ENCODE peak calls at places on chromosomes 5 and 9, in five cellular contexts. A is brain microvascular endothelial cell, X is psoas muscle, C is tibial artery, Y is uterus. U is an unnamed sample.

GRCh38 chr5:80125962-80126480 is 90.9 kb downstream of the THBS4 start:
- DNase-seq in A (peak), X (no peak), C (no peak), Y (no peak), U (no peak)

GRCh38 chr9:137317021-137317978 is 15.2 kb upstream of the NRARP start:
- DNase-seq in A (no peak), X (peak), C (peak), Y (no peak), U (no peak)

GRCh38 chr9:107759009-107759822 is 269.6 kb upstream of the KLF4 start:
- DNase-seq in A (no peak), X (no peak), C (no peak), Y (no peak), U (no peak)

GRCh38 chr5:106380736-106381135 is 1290.0 kb downstream of the EFNA5 start:
- DNase-seq in A (peak), X (no peak), C (no peak), Y (no peak), U (no peak)

GRCh38 chr9:118701985-118702384 is 667.2 kb downstream of the BRINP1 start:
- DNase-seq in A (no peak), X (no peak), C (no peak), Y (no peak), U (no peak)

GRCh38 chr9:571745-572144 is 269.8 kb upstream of the DMRT1 start:
- DNase-seq in A (no peak), X (no peak), C (no peak), Y (no peak), U (no peak)

GRCh38 chr9:134624119-134624826 is 17.3 kb upstream of the COL5A1 start:
- DNase-seq in A (no peak), X (no peak), C (peak), Y (peak), U (peak)

GRCh38 chr5:95927927-95928723 is 33.5 kb downstream of the ELL2 start:
- DNase-seq in A (no peak), X (no peak), C (no peak), Y (no peak), U (no peak)

GRCh38 chr9:113538646-113539430 is 75.3 kb downstream of the RGS3 start:
- DNase-seq in A (no peak), X (no peak), C (peak), Y (no peak), U (no peak)

GRCh38 chr9:102506391-102506790 is 488.7 kb upstream of the CYLC2 start:
- DNase-seq in A (no peak), X (no peak), C (no peak), Y (no peak), U (no peak)

GRCh38 chr5:73117088-73117755 is 3.2 kb upstream of the TMEM171 start:
- DNase-seq in A (no peak), X (no peak), C (no peak), Y (no peak), U (no peak)
- H3K27ac ChIP-seq in A (no peak), X (no peak), C (no peak), Y (no peak), U (no peak)

DNA sequence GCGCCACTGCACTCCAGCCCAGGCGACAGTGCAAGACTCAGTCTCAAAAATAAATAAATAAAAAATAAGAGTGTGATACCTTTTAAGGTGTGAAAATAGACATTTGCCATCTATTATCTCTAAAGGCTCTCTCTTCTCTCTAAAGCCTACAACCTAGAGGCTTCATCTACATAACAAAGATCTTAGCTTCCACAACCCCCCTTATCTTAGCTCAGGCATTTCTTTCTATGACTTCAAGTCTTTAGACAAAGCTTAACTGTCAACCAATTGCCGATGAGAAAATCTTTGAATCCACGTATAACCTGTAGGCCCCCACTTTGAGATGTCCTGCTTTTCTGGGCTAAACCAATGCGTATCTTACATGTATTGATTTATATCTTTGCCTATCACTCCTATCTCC is 64.9 kb upstream of the ADAMTS19 start:
- DNase-seq in A (no peak), X (no peak), C (no peak), Y (no peak), U (no peak)
- TF ChIP-seq CTCF in A (no peak), X (no peak), C (no peak), Y (no peak), U (no peak)

GRCh38 chr5:3858524-3858923 is 262.9 kb downstream of the IRX1 start:
- DNase-seq in A (no peak), X (no peak), C (no peak), Y (no peak), U (no peak)
- H3K27ac ChIP-seq in A (no peak), X (no peak), C (no peak), Y (no peak), U (no peak)

GRCh38 chr5:145350501-145350900 is 484.6 kb downstream of the PRELID2 start:
- DNase-seq in A (peak), X (no peak), C (no peak), Y (no peak), U (no peak)

GRCh38 chr5:145345883-145346282 is 489.3 kb downstream of the PRELID2 start:
- DNase-seq in A (peak), X (no peak), C (no peak), Y (no peak), U (no peak)

GRCh38 chr5:145341842-145342241 is 493.3 kb downstream of the PRELID2 start:
- DNase-seq in A (peak), X (no peak), C (no peak), Y (no peak), U (no peak)

DNA sequence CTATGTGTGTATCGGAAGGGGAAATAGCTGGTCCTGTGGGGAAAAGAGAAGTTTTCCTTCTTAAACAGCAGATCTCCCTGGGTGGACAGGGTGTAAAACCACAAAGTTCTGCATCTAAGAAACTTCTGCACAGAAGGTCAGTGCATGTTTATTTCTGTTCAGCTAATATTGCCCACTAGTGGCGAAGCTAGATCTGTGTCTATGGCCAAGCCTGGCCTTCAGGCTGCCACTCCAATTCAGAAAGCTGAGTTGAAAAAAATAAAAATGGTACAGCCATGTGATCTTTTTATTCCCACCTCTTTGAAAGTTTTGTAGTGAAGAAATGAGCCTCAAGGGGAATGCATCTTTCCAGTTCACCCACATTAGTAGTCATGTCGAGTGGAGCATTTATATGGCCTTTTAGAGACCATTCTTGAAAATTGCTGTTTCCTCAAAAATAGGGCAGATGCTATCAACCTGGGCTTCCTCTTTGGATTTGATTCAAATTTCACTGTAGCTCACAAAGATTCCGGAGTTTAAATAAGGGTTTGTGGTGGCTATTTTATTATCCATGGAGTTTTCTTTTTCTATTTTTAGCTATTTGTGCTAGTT is 488.0 kb downstream of the PRELID2 start:
- DNase-seq in A (peak), X (no peak), C (no peak), Y (no peak), U (no peak)
- TF ChIP-seq CTCF in A (peak), X (peak), C (peak), Y (peak), U (no peak)

GRCh38 chr5:134142088-134142487 is 27.6 kb downstream of the TCF7 start:
- DNase-seq in A (no peak), X (no peak), C (peak), Y (peak), U (no peak)

GRCh38 chr5:134143964-134144941 is 29.8 kb downstream of the TCF7 start:
- DNase-seq in A (no peak), X (no peak), C (no peak), Y (no peak), U (no peak)

GRCh38 chr5:134143431-134143830 is 28.9 kb downstream of the TCF7 start:
- DNase-seq in A (no peak), X (no peak), C (no peak), Y (no peak), U (no peak)

GRCh38 chr5:134141346-134142050 is 27.0 kb downstream of the TCF7 start:
- DNase-seq in A (no peak), X (peak), C (no peak), Y (no peak), U (no peak)

DNA sequence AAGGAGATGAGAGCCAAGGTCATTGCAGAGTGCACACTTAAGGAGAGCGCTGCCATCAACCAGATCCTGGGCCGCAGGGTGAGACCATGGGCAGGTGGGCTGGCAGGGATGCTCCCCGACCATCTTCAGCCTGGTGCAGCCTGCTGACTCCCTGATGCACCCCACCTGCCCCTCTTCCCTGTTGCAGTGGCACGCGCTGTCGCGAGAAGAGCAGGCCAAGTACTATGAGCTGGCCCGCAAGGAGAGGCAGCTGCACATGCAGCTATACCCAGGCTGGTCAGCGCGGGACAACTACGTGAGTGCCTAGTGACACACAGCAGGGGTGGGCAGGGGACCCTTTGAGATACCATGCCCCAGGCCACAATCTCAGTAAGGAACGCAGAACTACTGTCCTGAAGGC is 28.3 kb downstream of the TCF7 start:
- DNase-seq in A (no peak), X (no peak), C (peak), Y (no peak), U (no peak)
- H3K27ac ChIP-seq in A (no peak), X (no peak), C (no peak), Y (no peak), U (no peak)

DNA sequence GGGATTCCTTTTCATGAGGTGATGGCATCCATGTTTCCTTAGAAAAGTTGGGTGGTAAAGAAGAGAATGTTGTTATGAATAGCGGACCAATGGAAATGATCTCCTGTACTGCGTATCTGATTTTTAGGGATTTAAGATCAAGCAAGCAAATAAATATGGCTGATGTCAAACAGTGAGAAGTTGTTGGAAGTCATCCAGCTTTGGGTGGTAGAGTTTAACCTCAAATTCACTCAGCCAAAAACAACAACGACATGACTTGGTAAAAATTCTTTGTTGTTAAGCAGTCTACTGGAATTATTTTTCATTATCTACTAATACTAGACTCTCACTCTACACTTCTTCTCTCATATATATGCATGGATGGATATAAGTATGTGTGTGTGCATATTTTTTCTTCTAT is 426.5 kb downstream of the CTNND2 start:
- DNase-seq in A (no peak), X (no peak), C (no peak), Y (no peak), U (no peak)
- TF ChIP-seq CTCF in A (no peak), X (no peak), C (no peak), Y (no peak), U (no peak)

GRCh38 chr5:176938472-176938871 is 39.3 kb upstream of the HK3 start:
- DNase-seq in A (no peak), X (no peak), C (no peak), Y (no peak), U (no peak)

GRCh38 chr5:176948458-176948857 is 49.3 kb upstream of the HK3 start:
- DNase-seq in A (no peak), X (no peak), C (no peak), Y (no peak), U (no peak)

GRCh38 chr5:176944276-176944675 is 45.1 kb upstream of the HK3 start:
- DNase-seq in A (no peak), X (no peak), C (no peak), Y (no peak), U (no peak)

GRCh38 chr5:176947847-176948246 is 48.7 kb upstream of the HK3 start:
- DNase-seq in A (no peak), X (no peak), C (no peak), Y (no peak), U (no peak)

GRCh38 chr5:176943816-176944215 is 44.7 kb upstream of the HK3 start:
- DNase-seq in A (no peak), X (no peak), C (no peak), Y (no peak), U (no peak)
- H3K27ac ChIP-seq in A (no peak), X (no peak), C (no peak), Y (no peak), U (no peak)

GRCh38 chr5:54285573-54286124 is 24.7 kb downstream of the ARL15 start:
- DNase-seq in A (no peak), X (no peak), C (no peak), Y (no peak), U (no peak)
- TF ChIP-seq CTCF in A (no peak), X (no peak), C (no peak), Y (no peak), U (no peak)

U was measured in tibial nerve.